ENCODE peak calls at places on chromosomes 2 and 18, in nine cellular contexts. D is neural crest cell; M is fibroblast of pulmonary artery; K is pancreas; H is left lung; U is CD4-positive, alpha-beta T cell; G is HFFc6; V is prostate gland; F is IMR-90. N is an unnamed sample.

GRCh38 chr2:824954-825353 is 125.7 kb upstream of the SNTG2 start:
- DNase-seq in D (no peak), M (no peak), K (no peak), H (no peak), U (no peak), G (no peak), V (no peak), F (no peak), N (no peak)

GRCh38 chr18:79847606-79848293 is 50.0 kb downstream of the KCNG2 start:
- DNase-seq in D (no peak), M (no peak), K (no peak), H (no peak), U (no peak), G (no peak), V (no peak), F (no peak), N (no peak)

GRCh38 chr2:100197643-100198153 is 55.3 kb upstream of the AFF3 start:
- DNase-seq in D (peak), M (peak), K (peak), H (peak), U (no peak), G (peak), V (peak), F (peak), N (peak)

GRCh38 chr2:176500921-176501320 is 231.7 kb downstream of the MTX2 start:
- DNase-seq in D (no peak), M (peak), K (no peak), H (no peak), U (no peak), G (no peak), V (no peak), F (no peak), N (no peak)

GRCh38 chr2:189635353-189635752 is 25.9 kb upstream of the ASNSD1 start:
- DNase-seq in D (no peak), M (no peak), K (no peak), H (no peak), U (no peak), G (no peak), V (no peak), F (no peak), N (no peak)

GRCh38 chr2:42969231-42970150 is 177.1 kb upstream of the HAAO start:
- DNase-seq in D (no peak), M (peak), K (no peak), H (peak), U (no peak), G (peak), V (no peak), F (peak), N (no peak)

GRCh38 chr18:10168477-10168876 is 254.7 kb downstream of the VAPA start:
- DNase-seq in D (no peak), M (no peak), K (no peak), H (no peak), U (no peak), G (no peak), V (no peak), F (no peak), N (no peak)

GRCh38 chr2:43009448-43009847 is 217.0 kb downstream of the ZFP36L2 start:
- DNase-seq in D (no peak), M (no peak), K (peak), H (no peak), U (no peak), G (no peak), V (no peak), F (no peak), N (no peak)

GRCh38 chr2:207473866-207474251 is 55.9 kb upstream of the CREB1 start:
- DNase-seq in D (no peak), M (no peak), K (no peak), H (no peak), U (no peak), G (no peak), V (no peak), F (no peak), N (no peak)

GRCh38 chr2:182831912-182832311 is 34.5 kb downstream of the FRZB start:
- DNase-seq in D (no peak), M (no peak), K (no peak), H (no peak), U (no peak), G (no peak), V (no peak), F (no peak), N (no peak)
- TF ChIP-seq CTCF in D (no peak), M (no peak), K (no peak), H (no peak), U (no peak), G (no peak), V (no peak), F (no peak), N (no peak)

DNA sequence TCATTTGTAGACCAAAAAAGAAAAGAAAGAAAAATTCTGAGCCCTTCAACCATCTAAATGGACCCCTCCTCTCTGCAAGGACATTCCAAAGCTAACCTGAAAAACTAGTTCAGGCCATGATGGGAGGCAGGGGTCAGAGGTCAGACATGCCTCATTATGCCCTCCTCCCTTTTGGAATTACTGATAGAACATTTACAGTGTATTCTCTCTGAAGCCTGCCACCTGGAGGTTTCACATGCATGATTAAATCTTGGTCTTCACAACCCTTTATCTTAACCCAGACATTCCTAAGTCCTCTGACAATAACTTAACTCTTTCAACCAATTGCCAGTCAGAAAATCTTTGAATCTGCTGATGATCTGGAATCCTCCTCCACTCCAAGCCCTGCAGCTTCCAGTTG is 86.0 kb downstream of the SPP2 start:
- DNase-seq in D (no peak), M (no peak), K (no peak), H (no peak), U (no peak), G (no peak), V (no peak), F (no peak), N (no peak)
- TF ChIP-seq CTCF in D (no peak), M (no peak), K (no peak), H (no peak), U (no peak), G (no peak), V (no peak), F (no peak), N (no peak)

DNA sequence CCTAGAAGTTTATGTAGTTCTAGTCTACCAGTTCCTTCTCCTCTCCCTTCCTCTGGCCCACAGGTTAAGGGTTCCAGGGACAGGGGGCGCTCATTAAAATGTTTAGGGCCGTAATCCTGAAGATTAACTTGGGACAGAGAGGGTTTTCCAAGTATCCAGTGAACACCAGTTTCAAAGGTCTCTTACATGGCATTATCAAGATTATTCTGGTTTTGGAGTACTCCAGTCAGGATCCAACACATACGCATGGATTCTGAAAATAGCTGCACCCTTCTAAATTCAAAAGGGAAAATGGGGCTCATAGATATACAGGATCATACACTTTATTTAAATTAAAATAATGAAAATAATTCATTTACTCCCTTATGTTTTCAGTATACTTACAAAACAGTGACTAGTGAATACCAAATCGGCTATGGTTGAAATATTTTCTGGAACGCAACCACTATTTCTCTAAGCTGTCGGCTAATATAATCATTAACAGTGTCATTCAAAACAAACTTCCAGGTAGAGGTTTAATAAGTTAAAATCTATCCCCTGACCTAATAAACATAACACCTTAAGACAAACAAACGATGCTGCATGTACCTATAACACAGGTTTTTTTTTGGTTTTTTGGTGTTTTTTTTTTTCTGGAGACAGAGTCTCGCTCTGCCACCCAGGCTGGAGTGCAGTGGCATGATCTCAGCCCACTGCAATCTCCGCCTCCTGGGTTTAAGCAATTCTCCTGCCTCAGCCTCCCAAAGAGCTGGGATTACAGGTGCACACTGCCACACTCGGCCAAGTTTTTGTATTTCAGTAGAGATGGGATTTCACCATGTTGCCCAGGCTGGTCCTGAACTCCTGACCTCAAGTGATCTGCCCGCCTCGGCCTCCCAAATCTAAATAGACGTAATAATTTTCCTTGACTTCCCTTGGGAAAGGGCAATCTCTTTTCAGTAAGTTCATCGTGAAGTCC is 44.7 kb downstream of the MGAT4A start:
- DNase-seq in D (no peak), M (no peak), K (no peak), H (no peak), U (no peak), G (no peak), V (no peak), F (no peak), N (no peak)
- TF ChIP-seq CTCF in D (no peak), M (no peak), K (no peak), H (no peak), U (no peak), G (no peak), V (no peak), F (no peak), N (no peak)

DNA sequence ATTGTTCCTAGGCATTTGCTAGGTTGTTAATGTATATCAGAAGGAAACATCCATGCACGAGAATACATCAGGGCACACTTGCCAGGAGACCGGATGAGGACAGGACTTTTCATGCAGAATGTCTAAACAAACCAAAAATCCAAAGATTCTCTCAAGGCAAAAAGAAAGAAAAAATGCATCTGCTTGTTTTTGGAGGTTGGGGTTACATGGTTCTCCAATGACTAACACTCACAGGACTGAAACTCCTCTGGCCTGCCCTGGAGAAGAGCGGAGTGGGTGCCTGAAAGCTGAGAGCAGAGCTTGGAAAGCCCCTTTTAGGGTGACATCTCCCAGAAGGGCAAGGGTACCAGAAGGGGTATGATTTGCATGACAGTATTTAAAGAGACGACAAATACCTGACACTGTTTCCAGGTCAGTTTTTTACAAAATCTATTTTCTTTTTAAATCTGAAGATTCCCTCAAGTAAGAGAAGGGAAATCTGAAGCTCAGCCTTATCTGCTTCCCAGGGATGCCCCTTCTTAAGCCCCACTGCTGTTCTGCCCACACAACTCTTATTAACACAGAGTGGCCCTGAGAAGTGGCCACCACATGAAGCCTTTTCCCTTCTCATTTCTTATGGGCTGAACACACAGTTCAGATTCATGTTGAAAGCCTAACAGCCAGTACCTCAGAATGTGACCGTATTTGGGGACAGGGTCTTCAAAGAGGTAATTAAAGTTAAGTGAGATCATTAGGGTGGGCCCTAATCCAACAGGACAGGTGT is 216.4 kb downstream of the STK39 start:
- DNase-seq in D (no peak), M (peak), K (no peak), H (no peak), U (no peak), G (peak), V (no peak), F (peak), N (no peak)
- TF ChIP-seq CTCF in D (no peak), M (no peak), K (no peak), H (no peak), U (no peak), G (no peak), V (no peak), F (no peak), N (no peak)

DNA sequence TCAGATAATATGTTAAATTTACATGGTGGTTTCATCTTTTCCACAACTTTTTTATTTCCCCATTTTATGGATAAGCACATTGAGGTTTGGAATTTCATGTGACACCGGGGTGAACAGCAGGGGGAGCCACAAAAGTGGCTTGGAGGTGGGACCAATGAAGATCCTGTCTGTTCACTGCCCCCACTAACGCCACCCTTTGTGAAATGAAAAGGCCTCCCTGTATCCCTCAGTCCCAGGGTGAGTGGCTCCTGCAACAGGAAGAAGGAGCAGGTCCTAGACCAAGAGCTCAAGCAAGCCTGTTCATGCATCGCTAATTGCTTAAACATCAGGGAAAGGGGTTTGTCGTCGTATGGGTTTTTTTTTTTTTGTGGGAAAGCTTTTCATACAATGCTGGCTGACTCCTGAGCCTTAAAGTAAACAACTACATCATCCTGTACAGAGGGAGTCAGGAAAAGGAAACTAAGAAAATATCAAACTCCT is 267.8 kb upstream of the EPAS1 start:
- DNase-seq in D (no peak), M (peak), K (no peak), H (no peak), U (no peak), G (no peak), V (no peak), F (peak), N (no peak)
- TF ChIP-seq CTCF in D (peak), M (peak), K (no peak), H (peak), U (no peak), G (peak), V (peak), F (peak), N (no peak)

DNA sequence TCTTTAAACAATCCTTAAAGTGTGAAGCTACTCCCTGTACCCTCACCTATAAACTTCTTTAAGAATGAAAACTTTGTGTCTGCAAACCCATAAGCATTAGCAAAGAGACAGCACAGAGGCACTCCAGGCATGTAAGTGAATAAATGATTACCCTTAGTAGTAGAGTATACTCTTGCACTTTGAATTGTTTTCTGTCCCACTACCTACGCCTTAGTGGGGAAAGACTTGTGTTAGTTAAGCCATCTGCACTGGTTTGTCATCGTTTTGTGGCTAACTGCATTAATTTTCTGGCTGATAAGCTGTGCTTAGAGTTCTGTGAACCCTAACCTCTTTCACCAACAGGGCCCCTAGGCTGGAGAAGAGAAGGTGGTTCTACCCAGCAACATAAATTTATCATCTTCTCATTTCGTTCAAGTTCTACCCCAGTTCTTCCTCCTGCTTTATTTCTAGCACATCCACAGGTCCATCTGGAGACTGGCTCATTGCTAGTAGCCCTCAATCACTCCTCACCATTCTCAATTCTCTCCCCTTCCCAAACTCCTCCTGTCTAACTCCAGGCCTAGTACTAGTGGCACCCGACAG is 722 bp downstream of the LMAN2L start:
- DNase-seq in D (no peak), M (no peak), K (no peak), H (no peak), U (no peak), G (no peak), V (no peak), F (no peak), N (no peak)
- TF ChIP-seq CTCF in D (no peak), M (no peak), K (no peak), H (no peak), U (no peak), G (no peak), V (no peak), F (no peak), N (no peak)

DNA sequence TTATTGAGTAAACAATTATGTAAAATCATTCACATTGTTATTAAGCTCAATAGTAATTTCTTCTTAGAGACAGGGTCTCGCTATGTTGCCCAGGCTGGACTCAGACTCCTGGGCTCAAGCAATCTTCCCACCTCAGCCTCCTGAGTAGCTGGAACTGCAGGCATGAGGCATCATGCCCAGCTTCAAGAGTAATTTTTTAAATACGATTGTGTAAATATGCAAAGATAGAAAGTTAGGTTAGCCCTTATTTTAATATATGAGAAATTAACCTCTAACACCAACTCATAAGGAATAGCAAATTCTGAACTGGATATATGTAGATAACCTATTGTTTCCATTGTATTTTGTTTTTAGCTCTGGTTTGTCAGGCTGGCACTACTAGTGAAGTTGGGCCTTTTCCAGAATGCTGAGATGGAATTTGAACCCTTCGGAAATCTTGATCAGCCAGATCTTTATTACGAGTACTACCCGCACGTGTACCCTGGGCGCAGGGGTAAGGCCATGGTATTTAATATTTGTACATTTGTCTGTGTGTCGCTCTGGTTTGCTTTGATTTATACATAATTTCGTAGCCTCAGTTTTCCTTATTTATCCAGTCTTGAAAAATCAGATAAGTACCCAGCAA is 44.8 kb downstream of the TRAPPC12 start:
- DNase-seq in D (no peak), M (no peak), K (no peak), H (no peak), U (no peak), G (no peak), V (no peak), F (no peak), N (no peak)
- TF ChIP-seq CTCF in D (peak), M (no peak), K (no peak), H (no peak), U (peak), G (peak), V (no peak), F (no peak), N (peak)

DNA sequence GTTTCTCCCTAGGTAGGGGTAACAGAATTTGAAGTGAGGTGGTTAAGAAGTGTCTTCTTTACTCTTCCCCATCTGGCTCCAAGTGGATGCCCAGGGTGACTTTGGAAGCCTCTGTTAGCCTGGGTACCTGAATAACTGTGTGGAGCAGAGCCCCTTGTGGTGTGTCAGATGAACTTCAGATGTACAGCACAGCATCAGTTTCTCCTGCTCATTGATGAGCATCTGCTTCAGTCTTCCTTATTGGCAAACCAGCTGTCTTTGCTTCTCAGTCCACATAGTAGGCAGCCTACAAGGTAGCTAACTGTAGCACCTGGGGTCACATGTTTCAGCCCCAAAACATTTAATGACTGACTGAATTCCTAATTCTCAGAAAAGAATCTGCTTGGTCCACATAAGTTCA is 56.2 kb upstream of the ATP8B1 start:
- DNase-seq in D (no peak), M (peak), K (no peak), H (no peak), U (no peak), G (no peak), V (no peak), F (no peak), N (no peak)
- TF ChIP-seq CTCF in D (peak), M (peak), K (peak), H (peak), U (no peak), G (peak), V (no peak), F (peak), N (no peak)

GRCh38 chr2:5978352-5978751 is 286.2 kb downstream of the SOX11 start:
- DNase-seq in D (no peak), M (no peak), K (no peak), H (no peak), U (no peak), G (no peak), V (no peak), F (no peak), N (no peak)

GRCh38 chr2:5974477-5974876 is 282.3 kb downstream of the SOX11 start:
- DNase-seq in D (no peak), M (no peak), K (no peak), H (no peak), U (no peak), G (no peak), V (no peak), F (no peak), N (no peak)

GRCh38 chr2:5976626-5977025 is 284.4 kb downstream of the SOX11 start:
- DNase-seq in D (no peak), M (no peak), K (no peak), H (no peak), U (no peak), G (no peak), V (no peak), F (no peak), N (no peak)

GRCh38 chr2:5975406-5975805 is 283.2 kb downstream of the SOX11 start:
- DNase-seq in D (no peak), M (no peak), K (no peak), H (no peak), U (no peak), G (no peak), V (no peak), F (no peak), N (no peak)

GRCh38 chr2:5977477-5977876 is 285.3 kb downstream of the SOX11 start:
- DNase-seq in D (no peak), M (no peak), K (no peak), H (no peak), U (no peak), G (no peak), V (no peak), F (no peak), N (no peak)
- TF ChIP-seq CTCF in D (peak), M (no peak), K (no peak), H (no peak), U (no peak), G (no peak), V (no peak), F (no peak), N (no peak)